ENCODE peak calls at places on chromosomes 7 and 10, in seven cellular contexts. Q, L, X, Y, Z, E and D are unnamed samples.

GRCh38 chr10:75430000-75430763 is 1.2 kb upstream of the LRMDA start:
- DNase-seq in Q (no peak), L (no peak), X (no peak), Y (peak), Z (no peak), E (peak), D (no peak)

GRCh38 chr7:101606176-101606923 is 22.7 kb downstream of the MYL10 start:
- DNase-seq in Q (no peak), L (no peak), X (no peak), Y (no peak), Z (no peak), E (no peak), D (no peak)

GRCh38 chr10:71740069-71740468 is 20.5 kb upstream of the C10orf105 start:
- DNase-seq in Q (no peak), L (no peak), X (no peak), Y (peak), Z (no peak), E (no peak), D (no peak)

GRCh38 chr10:124732931-124733536 is 11.1 kb downstream of the FAM53B start:
- DNase-seq in Q (peak), L (no peak), X (no peak), Y (peak), Z (no peak), E (no peak), D (no peak)

GRCh38 chr10:15200626-15201025 is 32.1 kb upstream of the NMT2 start:
- DNase-seq in Q (no peak), L (no peak), X (no peak), Y (peak), Z (peak), E (no peak), D (no peak)

GRCh38 chr10:35172574-35172973 is 45.9 kb downstream of the CREM start:
- DNase-seq in Q (no peak), L (no peak), X (no peak), Y (no peak), Z (peak), E (no peak), D (no peak)

GRCh38 chr7:154903083-154903731 is 99.7 kb downstream of the PAXIP1 start:
- DNase-seq in Q (no peak), L (peak), X (no peak), Y (no peak), Z (no peak), E (no peak), D (no peak)

GRCh38 chr10:101165736-101166135 is 34.6 kb downstream of the TLX1 start:
- DNase-seq in Q (no peak), L (no peak), X (no peak), Y (no peak), Z (no peak), E (no peak), D (no peak)

GRCh38 chr7:69464035-69464434 is 134.2 kb upstream of the AUTS2 start:
- DNase-seq in Q (no peak), L (no peak), X (no peak), Y (no peak), Z (no peak), E (no peak), D (no peak)

GRCh38 chr7:108211382-108212201 is 81.4 kb upstream of the LAMB4 start:
- DNase-seq in Q (no peak), L (no peak), X (no peak), Y (no peak), Z (peak), E (no peak), D (no peak)

GRCh38 chr10:14838582-14839304 is 637 bp downstream of the HSPA14 start:
- DNase-seq in Q (peak), L (peak), X (peak), Y (peak), Z (peak), E (peak), D (peak)

GRCh38 chr10:93288679-93289634 is 193.2 kb downstream of the MYOF start:
- DNase-seq in Q (peak), L (peak), X (peak), Y (peak), Z (peak), E (peak), D (peak)

GRCh38 chr7:148790850-148791249 is 92.1 kb downstream of the CUL1 start:
- DNase-seq in Q (no peak), L (no peak), X (no peak), Y (no peak), Z (no peak), E (no peak), D (no peak)

GRCh38 chr7:154832557-154833138 is 170.3 kb downstream of the PAXIP1 start:
- DNase-seq in Q (no peak), L (no peak), X (peak), Y (no peak), Z (peak), E (no peak), D (no peak)

GRCh38 chr10:75191821-75192568 is 18.6 kb upstream of the VDAC2 start:
- DNase-seq in Q (no peak), L (no peak), X (no peak), Y (peak), Z (peak), E (peak), D (no peak)

GRCh38 chr10:88012627-88013026 is 149.2 kb downstream of the PTEN start:
- DNase-seq in Q (no peak), L (no peak), X (peak), Y (no peak), Z (no peak), E (no peak), D (no peak)

GRCh38 chr10:7494034-7494433 is 83.2 kb upstream of the SFMBT2 start:
- DNase-seq in Q (no peak), L (no peak), X (no peak), Y (no peak), Z (no peak), E (no peak), D (no peak)

GRCh38 chr7:69668339-69668738 is 70.1 kb downstream of the AUTS2 start:
- DNase-seq in Q (no peak), L (no peak), X (no peak), Y (no peak), Z (no peak), E (no peak), D (no peak)

GRCh38 chr7:114086491-114086905 is 167.7 kb upstream of the PPP1R3A start:
- DNase-seq in Q (peak), L (peak), X (no peak), Y (peak), Z (peak), E (no peak), D (peak)

GRCh38 chr7:116802784-116803183 is 59.6 kb upstream of the CAPZA2 start:
- DNase-seq in Q (peak), L (no peak), X (peak), Y (peak), Z (peak), E (peak), D (peak)

GRCh38 chr10:5948999-5949759 is 28.2 kb downstream of the IL15RA start:
- DNase-seq in Q (peak), L (no peak), X (peak), Y (peak), Z (peak), E (peak), D (peak)

GRCh38 chr10:132054564-132054963 is 11.2 kb upstream of the JAKMIP3 start:
- DNase-seq in Q (no peak), L (peak), X (no peak), Y (no peak), Z (no peak), E (no peak), D (no peak)

GRCh38 chr10:63711866-63712716 is 190.9 kb downstream of the REEP3 start:
- DNase-seq in Q (no peak), L (no peak), X (peak), Y (peak), Z (peak), E (peak), D (no peak)

GRCh38 chr7:26493737-26494423 is 202.2 kb downstream of the SNX10 start:
- DNase-seq in Q (no peak), L (no peak), X (no peak), Y (no peak), Z (no peak), E (no peak), D (no peak)

GRCh38 chr10:49369216-49370162 is 26.4 kb downstream of the DRGX start:
- DNase-seq in Q (no peak), L (no peak), X (no peak), Y (no peak), Z (peak), E (no peak), D (no peak)

GRCh38 chr10:70549962-70550845 is 52.3 kb downstream of the PRF1 start:
- DNase-seq in Q (peak), L (peak), X (peak), Y (peak), Z (peak), E (peak), D (peak)

GRCh38 chr7:73833251-73833919 is 2.6 kb downstream of the CLDN4 start:
- DNase-seq in Q (no peak), L (no peak), X (no peak), Y (no peak), Z (no peak), E (no peak), D (no peak)

GRCh38 chr10:112821663-112822062 is 128.4 kb upstream of the TCF7L2 start:
- DNase-seq in Q (no peak), L (no peak), X (no peak), Y (peak), Z (no peak), E (no peak), D (no peak)

GRCh38 chr7:42736931-42737330 is 174.9 kb downstream of the C7orf25 start:
- DNase-seq in Q (no peak), L (no peak), X (no peak), Y (no peak), Z (no peak), E (no peak), D (no peak)

GRCh38 chr7:85039196-85039923 is 147.5 kb downstream of the SEMA3D start:
- DNase-seq in Q (no peak), L (no peak), X (no peak), Y (no peak), Z (no peak), E (no peak), D (no peak)

GRCh38 chr7:152871005-152871677 is 111.6 kb downstream of the ACTR3B start:
- DNase-seq in Q (no peak), L (no peak), X (no peak), Y (no peak), Z (no peak), E (no peak), D (no peak)

GRCh38 chr7:76037310-76037709 is 10.5 kb downstream of the STYXL1 start:
- DNase-seq in Q (no peak), L (no peak), X (no peak), Y (peak), Z (peak), E (no peak), D (no peak)

GRCh38 chr7:134084488-134085144 is 42.5 kb upstream of the LRGUK start:
- DNase-seq in Q (no peak), L (no peak), X (peak), Y (no peak), Z (peak), E (no peak), D (no peak)

GRCh38 chr7:55179897-55180682 is 161.3 kb downstream of the EGFR start:
- DNase-seq in Q (no peak), L (no peak), X (no peak), Y (no peak), Z (no peak), E (no peak), D (no peak)

GRCh38 chr10:6014241-6014761 is 37.0 kb upstream of the IL15RA start:
- DNase-seq in Q (peak), L (no peak), X (peak), Y (peak), Z (peak), E (peak), D (peak)